ENCODE peak calls at places on chromosomes 16 and 17, in six cellular contexts. One of them, this sample, is unnamed. For H3K4me1, the result is how much of the 10 kb centered on the place peaks cover.

GRCh38 chr16:28537076-28537475 is 1.7 kb downstream of the NUPR1 start:
- DNase-seq in tibial nerve: no peak
- DNase-seq in ascending aorta: no peak
- DNase-seq in lower lobe of right lung: no peak
- DNase-seq in IMR-90: no peak
- DNase-seq in cardiac muscle cell: no peak
- DNase-seq in this sample: no peak

GRCh38 chr17:8953152-8953885 is 12.2 kb downstream of the PIK3R5 start:
- DNase-seq in ascending aorta: no peak
- DNase-seq in lower lobe of right lung: no peak
- DNase-seq in tibial nerve: no peak
- DNase-seq in cardiac muscle cell: no peak
- DNase-seq in IMR-90: no peak
- DNase-seq in this sample: no peak

GRCh38 chr17:45834471-45835396 is 9.9 kb upstream of the SPPL2C start:
- DNase-seq in IMR-90: no peak
- DNase-seq in ascending aorta: no peak
- DNase-seq in tibial nerve: no peak
- DNase-seq in lower lobe of right lung: no peak
- DNase-seq in cardiac muscle cell: no peak
- DNase-seq in this sample: no peak

GRCh38 chr17:8832711-8833352 is 33.7 kb upstream of the MFSD6L start:
- DNase-seq in cardiac muscle cell: no peak
- DNase-seq in lower lobe of right lung: peak
- DNase-seq in ascending aorta: no peak
- DNase-seq in tibial nerve: no peak
- DNase-seq in IMR-90: no peak
- DNase-seq in this sample: peak

GRCh38 chr16:70523621-70524405 is at the start of gene SF3B3:
- DNase-seq in IMR-90: peak
- DNase-seq in tibial nerve: peak
- DNase-seq in ascending aorta: peak
- DNase-seq in lower lobe of right lung: peak
- DNase-seq in cardiac muscle cell: peak
- DNase-seq in this sample: peak

GRCh38 chr17:34420254-34420766 is 57.3 kb upstream of the CCL1 start:
- DNase-seq in tibial nerve: peak
- DNase-seq in lower lobe of right lung: peak
- DNase-seq in ascending aorta: peak
- DNase-seq in cardiac muscle cell: peak
- DNase-seq in IMR-90: peak
- DNase-seq in this sample: no peak

GRCh38 chr16:16014329-16015224 is 65.2 kb downstream of the ABCC1 start:
- DNase-seq in lower lobe of right lung: peak
- DNase-seq in ascending aorta: peak
- DNase-seq in cardiac muscle cell: peak
- DNase-seq in tibial nerve: peak
- DNase-seq in IMR-90: peak
- DNase-seq in this sample: no peak

GRCh38 chr17:77455111-77455877 is 314.5 kb downstream of the SEC14L1 start:
- DNase-seq in tibial nerve: peak
- DNase-seq in IMR-90: peak
- DNase-seq in cardiac muscle cell: peak
- DNase-seq in lower lobe of right lung: no peak
- DNase-seq in ascending aorta: no peak
- DNase-seq in this sample: no peak

GRCh38 chr17:73874008-73874407 is 229.8 kb upstream of the SDK2 start:
- DNase-seq in cardiac muscle cell: no peak
- DNase-seq in lower lobe of right lung: no peak
- DNase-seq in ascending aorta: no peak
- DNase-seq in tibial nerve: no peak
- DNase-seq in IMR-90: no peak
- DNase-seq in this sample: no peak

GRCh38 chr16:70754874-70755600 is 45.9 kb downstream of the VAC14 start:
- DNase-seq in IMR-90: no peak
- DNase-seq in tibial nerve: no peak
- DNase-seq in ascending aorta: no peak
- DNase-seq in cardiac muscle cell: no peak
- DNase-seq in lower lobe of right lung: peak
- DNase-seq in this sample: no peak

GRCh38 chr17:43579570-43580140 is 33.5 kb upstream of the ETV4 start:
- DNase-seq in ascending aorta: no peak
- DNase-seq in lower lobe of right lung: no peak
- DNase-seq in IMR-90: peak
- DNase-seq in tibial nerve: no peak
- DNase-seq in cardiac muscle cell: peak
- DNase-seq in this sample: no peak

GRCh38 chr17:60315650-60316049 is 76.3 kb downstream of the USP32 start:
- DNase-seq in IMR-90: no peak
- DNase-seq in lower lobe of right lung: no peak
- DNase-seq in cardiac muscle cell: no peak
- DNase-seq in tibial nerve: no peak
- DNase-seq in ascending aorta: no peak
- DNase-seq in this sample: no peak

DNA sequence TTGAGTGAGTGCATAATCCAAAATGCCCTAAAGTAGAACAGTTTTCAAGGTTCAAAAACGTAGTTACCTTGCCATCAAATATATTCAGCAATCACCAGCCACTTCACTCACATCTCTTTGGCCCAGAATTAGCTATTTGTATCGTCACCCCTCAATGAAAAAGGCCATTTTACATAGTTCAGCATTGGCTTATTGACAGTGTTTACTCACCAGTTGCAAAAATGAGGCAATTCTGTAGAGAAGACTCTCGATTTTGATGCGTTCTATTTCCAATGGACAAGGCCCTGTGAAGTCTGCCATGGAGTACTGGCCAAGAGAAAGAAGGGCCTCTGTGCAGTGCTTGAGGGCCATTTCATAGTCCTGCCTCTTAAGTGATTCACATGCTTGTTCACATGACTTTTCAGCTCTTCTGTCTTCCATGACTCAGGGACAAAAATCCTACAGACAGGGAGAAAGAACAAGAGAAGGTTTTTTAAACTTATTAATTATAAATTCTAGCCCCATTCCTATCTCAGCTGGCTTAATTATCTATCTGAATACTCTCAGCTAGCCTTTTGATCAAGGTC is 26.5 kb downstream of the HELZ start:
- DNase-seq in lower lobe of right lung: no peak
- DNase-seq in cardiac muscle cell: peak
- DNase-seq in ascending aorta: no peak
- DNase-seq in tibial nerve: no peak
- DNase-seq in IMR-90: peak
- DNase-seq in this sample: no peak
- H3K4me1 ChIP-seq in lower lobe of right lung: under half
- H3K4me1 ChIP-seq in cardiac muscle cell: under half
- H3K4me1 ChIP-seq in ascending aorta: under half
- H3K4me1 ChIP-seq in tibial nerve: under half
- H3K4me1 ChIP-seq in IMR-90: under half
- H3K4me1 ChIP-seq in this sample: under half

GRCh38 chr17:2718150-2718938 is 6.8 kb upstream of the CLUH start:
- DNase-seq in tibial nerve: no peak
- DNase-seq in IMR-90: no peak
- DNase-seq in lower lobe of right lung: no peak
- DNase-seq in ascending aorta: no peak
- DNase-seq in cardiac muscle cell: no peak
- DNase-seq in this sample: no peak

GRCh38 chr17:2716649-2717048 is 5.1 kb upstream of the CLUH start:
- DNase-seq in ascending aorta: no peak
- DNase-seq in IMR-90: no peak
- DNase-seq in cardiac muscle cell: no peak
- DNase-seq in tibial nerve: no peak
- DNase-seq in lower lobe of right lung: no peak
- DNase-seq in this sample: no peak

GRCh38 chr17:2722611-2723010 is 11.0 kb upstream of the CLUH start:
- DNase-seq in cardiac muscle cell: no peak
- DNase-seq in tibial nerve: no peak
- DNase-seq in IMR-90: no peak
- DNase-seq in ascending aorta: no peak
- DNase-seq in lower lobe of right lung: no peak
- DNase-seq in this sample: no peak

GRCh38 chr17:2721603-2722002 is 10.0 kb upstream of the CLUH start:
- DNase-seq in cardiac muscle cell: no peak
- DNase-seq in IMR-90: no peak
- DNase-seq in lower lobe of right lung: no peak
- DNase-seq in tibial nerve: no peak
- DNase-seq in ascending aorta: no peak
- DNase-seq in this sample: no peak

DNA sequence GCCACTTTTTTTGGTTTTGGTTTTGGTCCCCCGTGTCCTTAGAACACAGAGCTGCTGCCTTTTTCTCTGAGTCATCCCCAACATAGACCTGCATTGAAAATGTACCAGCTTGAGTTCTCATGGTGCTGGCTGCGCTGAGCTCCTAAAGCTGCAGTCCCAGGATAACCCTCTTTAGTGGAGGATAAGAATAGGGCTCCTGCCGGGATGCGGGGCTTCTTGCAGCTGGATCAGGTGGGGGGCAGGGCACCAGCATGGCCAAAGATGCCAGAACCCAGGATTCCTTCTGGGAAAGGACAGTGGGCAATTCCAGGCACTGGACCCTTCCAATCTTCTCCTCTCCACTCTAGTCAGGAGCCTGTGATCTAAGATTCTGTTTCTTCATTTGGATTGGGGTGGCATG is 8.3 kb upstream of the CLUH start:
- DNase-seq in cardiac muscle cell: no peak
- DNase-seq in tibial nerve: no peak
- DNase-seq in ascending aorta: no peak
- DNase-seq in IMR-90: no peak
- DNase-seq in lower lobe of right lung: no peak
- DNase-seq in this sample: no peak
- H3K4me1 ChIP-seq in cardiac muscle cell: under half
- H3K4me1 ChIP-seq in tibial nerve: under half
- H3K4me1 ChIP-seq in ascending aorta: under half
- H3K4me1 ChIP-seq in IMR-90: under half
- H3K4me1 ChIP-seq in lower lobe of right lung: under half
- H3K4me1 ChIP-seq in this sample: under half

GRCh38 chr16:57747091-57747490 is 11.5 kb downstream of the KATNB1 start:
- DNase-seq in IMR-90: no peak
- DNase-seq in tibial nerve: no peak
- DNase-seq in lower lobe of right lung: peak
- DNase-seq in ascending aorta: no peak
- DNase-seq in cardiac muscle cell: no peak
- DNase-seq in this sample: no peak

GRCh38 chr16:57747496-57747895 is 11.9 kb downstream of the KATNB1 start:
- DNase-seq in lower lobe of right lung: peak
- DNase-seq in tibial nerve: no peak
- DNase-seq in IMR-90: no peak
- DNase-seq in ascending aorta: no peak
- DNase-seq in cardiac muscle cell: no peak
- DNase-seq in this sample: no peak

GRCh38 chr16:57744646-57744903 is 9.0 kb downstream of the KATNB1 start:
- DNase-seq in IMR-90: no peak
- DNase-seq in ascending aorta: no peak
- DNase-seq in lower lobe of right lung: peak
- DNase-seq in cardiac muscle cell: no peak
- DNase-seq in tibial nerve: no peak
- DNase-seq in this sample: no peak

GRCh38 chr16:57743886-57744645 is 8.5 kb downstream of the KATNB1 start:
- DNase-seq in cardiac muscle cell: no peak
- DNase-seq in IMR-90: no peak
- DNase-seq in ascending aorta: no peak
- DNase-seq in tibial nerve: no peak
- DNase-seq in lower lobe of right lung: no peak
- DNase-seq in this sample: no peak

DNA sequence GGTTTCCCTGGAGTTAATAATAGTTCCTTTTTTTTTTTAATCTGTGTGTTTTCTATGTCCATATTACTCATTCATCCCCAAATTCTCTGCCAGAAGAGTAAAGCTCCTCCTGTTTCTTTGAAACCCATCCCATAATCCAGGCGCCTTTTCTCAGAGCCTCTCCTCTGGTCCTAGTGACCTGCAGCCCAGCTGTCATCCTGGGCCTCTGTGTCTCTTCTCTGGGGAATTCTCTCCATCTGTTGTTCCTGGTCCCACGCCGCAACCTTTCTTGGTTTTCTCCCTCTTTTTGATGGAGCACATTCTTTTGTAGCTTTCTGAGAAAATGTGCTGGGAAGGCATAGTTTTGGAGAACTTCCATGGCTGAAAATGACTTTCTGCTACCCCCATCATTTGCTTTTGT is 10.2 kb downstream of the KATNB1 start:
- DNase-seq in cardiac muscle cell: no peak
- DNase-seq in tibial nerve: no peak
- DNase-seq in IMR-90: no peak
- DNase-seq in lower lobe of right lung: no peak
- DNase-seq in ascending aorta: no peak
- DNase-seq in this sample: no peak
- H3K4me1 ChIP-seq in cardiac muscle cell: under half
- H3K4me1 ChIP-seq in tibial nerve: under half
- H3K4me1 ChIP-seq in IMR-90: under half
- H3K4me1 ChIP-seq in lower lobe of right lung: under half
- H3K4me1 ChIP-seq in ascending aorta: under half
- H3K4me1 ChIP-seq in this sample: under half

GRCh38 chr17:17176341-17176740 is 29.8 kb downstream of the PLD6 start:
- DNase-seq in ascending aorta: no peak
- DNase-seq in lower lobe of right lung: no peak
- DNase-seq in cardiac muscle cell: no peak
- DNase-seq in IMR-90: no peak
- DNase-seq in tibial nerve: no peak
- DNase-seq in this sample: no peak
- H3K4me1 ChIP-seq in ascending aorta: under half
- H3K4me1 ChIP-seq in lower lobe of right lung: under half
- H3K4me1 ChIP-seq in cardiac muscle cell: under half
- H3K4me1 ChIP-seq in IMR-90: under half
- H3K4me1 ChIP-seq in tibial nerve: under half
- H3K4me1 ChIP-seq in this sample: under half

GRCh38 chr17:62652251-62653001 is 25.0 kb downstream of the MRC2 start:
- DNase-seq in cardiac muscle cell: peak
- DNase-seq in ascending aorta: peak
- DNase-seq in lower lobe of right lung: peak
- DNase-seq in tibial nerve: no peak
- DNase-seq in IMR-90: peak
- DNase-seq in this sample: no peak

GRCh38 chr17:62653002-62653830 is 25.7 kb downstream of the MRC2 start:
- DNase-seq in lower lobe of right lung: peak
- DNase-seq in ascending aorta: peak
- DNase-seq in tibial nerve: no peak
- DNase-seq in IMR-90: peak
- DNase-seq in cardiac muscle cell: peak
- DNase-seq in this sample: no peak

GRCh38 chr17:62656446-62656845 is 29.0 kb downstream of the MRC2 start:
- DNase-seq in ascending aorta: no peak
- DNase-seq in lower lobe of right lung: peak
- DNase-seq in cardiac muscle cell: no peak
- DNase-seq in IMR-90: no peak
- DNase-seq in tibial nerve: no peak
- DNase-seq in this sample: no peak

GRCh38 chr17:62657664-62658063 is 30.2 kb downstream of the MRC2 start:
- DNase-seq in ascending aorta: no peak
- DNase-seq in tibial nerve: no peak
- DNase-seq in lower lobe of right lung: peak
- DNase-seq in IMR-90: no peak
- DNase-seq in cardiac muscle cell: no peak
- DNase-seq in this sample: no peak

GRCh38 chr17:62653831-62654829 is 26.7 kb downstream of the MRC2 start:
- DNase-seq in tibial nerve: peak
- DNase-seq in cardiac muscle cell: peak
- DNase-seq in ascending aorta: no peak
- DNase-seq in IMR-90: peak
- DNase-seq in lower lobe of right lung: peak
- DNase-seq in this sample: no peak
- H3K4me1 ChIP-seq in tibial nerve: under half
- H3K4me1 ChIP-seq in cardiac muscle cell: under half
- H3K4me1 ChIP-seq in ascending aorta: under half
- H3K4me1 ChIP-seq in IMR-90: under half
- H3K4me1 ChIP-seq in lower lobe of right lung: half or more
- H3K4me1 ChIP-seq in this sample: under half

GRCh38 chr16:14307623-14308356 is 236.7 kb downstream of the MRTFB start:
- DNase-seq in cardiac muscle cell: no peak
- DNase-seq in tibial nerve: no peak
- DNase-seq in lower lobe of right lung: no peak
- DNase-seq in ascending aorta: peak
- DNase-seq in IMR-90: no peak
- DNase-seq in this sample: no peak
- H3K4me1 ChIP-seq in cardiac muscle cell: under half
- H3K4me1 ChIP-seq in tibial nerve: under half
- H3K4me1 ChIP-seq in lower lobe of right lung: under half
- H3K4me1 ChIP-seq in ascending aorta: under half
- H3K4me1 ChIP-seq in IMR-90: under half
- H3K4me1 ChIP-seq in this sample: under half

This sample was measured in iPS DF 6.9.